ENCODE peak calls at places on chromosome 13, in six cellular contexts. One of them, this sample, is unnamed.

GRCh38 chr13:103062079-103062478 is 4.1 kb downstream of the SLC10A2 start:
- DNase-seq in uterus: no peak
- DNase-seq in transverse colon: no peak
- DNase-seq in BE2C: no peak
- DNase-seq in mesothelial cell of epicardium: no peak
- DNase-seq in heart left ventricle: no peak
- DNase-seq in this sample: no peak

GRCh38 chr13:68275758-68276157 is 1045.6 kb upstream of the PCDH9 start:
- DNase-seq in uterus: no peak
- DNase-seq in transverse colon: no peak
- DNase-seq in BE2C: no peak
- DNase-seq in mesothelial cell of epicardium: no peak
- DNase-seq in heart left ventricle: no peak
- DNase-seq in this sample: no peak

GRCh38 chr13:98571955-98572662 is 4.8 kb downstream of the STK24 start:
- DNase-seq in uterus: no peak
- DNase-seq in transverse colon: peak
- DNase-seq in BE2C: peak
- DNase-seq in mesothelial cell of epicardium: no peak
- DNase-seq in heart left ventricle: no peak
- DNase-seq in this sample: no peak

GRCh38 chr13:40547545-40548322 is 118.7 kb downstream of the FOXO1 start:
- DNase-seq in uterus: no peak
- DNase-seq in transverse colon: no peak
- DNase-seq in BE2C: no peak
- DNase-seq in mesothelial cell of epicardium: no peak
- DNase-seq in heart left ventricle: no peak
- DNase-seq in this sample: no peak

GRCh38 chr13:44373601-44374347 is at the start of gene SERP2:
- DNase-seq in uterus: peak
- DNase-seq in transverse colon: no peak
- DNase-seq in BE2C: peak
- DNase-seq in mesothelial cell of epicardium: peak
- DNase-seq in heart left ventricle: peak
- DNase-seq in this sample: no peak

GRCh38 chr13:22092791-22093545 is 422.1 kb downstream of the FGF9 start:
- DNase-seq in uterus: no peak
- DNase-seq in transverse colon: no peak
- DNase-seq in BE2C: no peak
- DNase-seq in mesothelial cell of epicardium: no peak
- DNase-seq in heart left ventricle: no peak
- DNase-seq in this sample: no peak

GRCh38 chr13:108352599-108352998 is 83.1 kb downstream of the TNFSF13B start:
- DNase-seq in uterus: no peak
- DNase-seq in transverse colon: no peak
- DNase-seq in BE2C: no peak
- DNase-seq in mesothelial cell of epicardium: no peak
- DNase-seq in heart left ventricle: no peak
- DNase-seq in this sample: no peak

GRCh38 chr13:75635621-75636338 is at the start of gene LMO7:
- DNase-seq in uterus: peak
- DNase-seq in transverse colon: peak
- DNase-seq in BE2C: peak
- DNase-seq in mesothelial cell of epicardium: peak
- DNase-seq in heart left ventricle: peak
- DNase-seq in this sample: peak

GRCh38 chr13:113399755-113400149 is 35.8 kb upstream of the GRTP1 start:
- DNase-seq in uterus: no peak
- DNase-seq in transverse colon: no peak
- DNase-seq in BE2C: no peak
- DNase-seq in mesothelial cell of epicardium: no peak
- DNase-seq in heart left ventricle: no peak
- DNase-seq in this sample: no peak

GRCh38 chr13:73984201-73984600 is 150.0 kb downstream of the KLF12 start:
- DNase-seq in uterus: no peak
- DNase-seq in transverse colon: no peak
- DNase-seq in BE2C: no peak
- DNase-seq in mesothelial cell of epicardium: no peak
- DNase-seq in heart left ventricle: peak
- DNase-seq in this sample: no peak

GRCh38 chr13:62678039-62678438 is 1262.4 kb upstream of the PCDH20 start:
- DNase-seq in uterus: no peak
- DNase-seq in transverse colon: no peak
- DNase-seq in BE2C: no peak
- DNase-seq in mesothelial cell of epicardium: no peak
- DNase-seq in heart left ventricle: no peak
- DNase-seq in this sample: no peak

GRCh38 chr13:98997738-98998641 is 20.1 kb upstream of the DOCK9 start:
- DNase-seq in uterus: no peak
- DNase-seq in transverse colon: no peak
- DNase-seq in BE2C: no peak
- DNase-seq in mesothelial cell of epicardium: no peak
- DNase-seq in heart left ventricle: no peak
- DNase-seq in this sample: no peak

GRCh38 chr13:47696677-47697076 is 304.4 kb downstream of the SUCLA2 start:
- DNase-seq in uterus: no peak
- DNase-seq in transverse colon: no peak
- DNase-seq in BE2C: peak
- DNase-seq in mesothelial cell of epicardium: no peak
- DNase-seq in heart left ventricle: no peak
- DNase-seq in this sample: no peak

GRCh38 chr13:101018720-101019119 is 344.1 kb upstream of the TMTC4 start:
- DNase-seq in uterus: no peak
- DNase-seq in transverse colon: no peak
- DNase-seq in BE2C: no peak
- DNase-seq in mesothelial cell of epicardium: no peak
- DNase-seq in heart left ventricle: no peak
- DNase-seq in this sample: no peak

GRCh38 chr13:32426191-32426980 is 1.5 kb downstream of the N4BP2L1 start:
- DNase-seq in uterus: no peak
- DNase-seq in transverse colon: peak
- DNase-seq in BE2C: no peak
- DNase-seq in mesothelial cell of epicardium: no peak
- DNase-seq in heart left ventricle: peak
- DNase-seq in this sample: no peak

GRCh38 chr13:39777527-39778061 is 122.1 kb downstream of the COG6 start:
- DNase-seq in uterus: no peak
- DNase-seq in transverse colon: no peak
- DNase-seq in BE2C: no peak
- DNase-seq in mesothelial cell of epicardium: no peak
- DNase-seq in heart left ventricle: no peak
- DNase-seq in this sample: no peak

GRCh38 chr13:45411631-45412030 is 6.5 kb downstream of the SLC25A30 start:
- DNase-seq in uterus: no peak
- DNase-seq in transverse colon: no peak
- DNase-seq in BE2C: no peak
- DNase-seq in mesothelial cell of epicardium: no peak
- DNase-seq in heart left ventricle: no peak
- DNase-seq in this sample: no peak

GRCh38 chr13:100497394-100497793 is 91.2 kb downstream of the GGACT start:
- DNase-seq in uterus: no peak
- DNase-seq in transverse colon: no peak
- DNase-seq in BE2C: no peak
- DNase-seq in mesothelial cell of epicardium: no peak
- DNase-seq in heart left ventricle: no peak
- DNase-seq in this sample: no peak

GRCh38 chr13:28531195-28531955 is 36.4 kb upstream of the FLT1 start:
- DNase-seq in uterus: peak
- DNase-seq in transverse colon: peak
- DNase-seq in BE2C: peak
- DNase-seq in mesothelial cell of epicardium: peak
- DNase-seq in heart left ventricle: peak
- DNase-seq in this sample: peak

GRCh38 chr13:112588490-112589297 is 741 bp upstream of the TUBGCP3 start:
- DNase-seq in uterus: no peak
- DNase-seq in transverse colon: no peak
- DNase-seq in BE2C: no peak
- DNase-seq in mesothelial cell of epicardium: no peak
- DNase-seq in heart left ventricle: no peak
- DNase-seq in this sample: no peak

GRCh38 chr13:110869231-110869804 is 45.6 kb downstream of the ANKRD10 start:
- DNase-seq in uterus: peak
- DNase-seq in transverse colon: no peak
- DNase-seq in BE2C: no peak
- DNase-seq in mesothelial cell of epicardium: no peak
- DNase-seq in heart left ventricle: peak
- DNase-seq in this sample: no peak

GRCh38 chr13:111122056-111122455 is 6.9 kb downstream of the ARHGEF7 start:
- DNase-seq in uterus: no peak
- DNase-seq in transverse colon: no peak
- DNase-seq in BE2C: no peak
- DNase-seq in mesothelial cell of epicardium: no peak
- DNase-seq in heart left ventricle: no peak
- DNase-seq in this sample: no peak

GRCh38 chr13:28313579-28313978 is 175.2 kb downstream of the PAN3 start:
- DNase-seq in uterus: no peak
- DNase-seq in transverse colon: no peak
- DNase-seq in BE2C: peak
- DNase-seq in mesothelial cell of epicardium: no peak
- DNase-seq in heart left ventricle: no peak
- DNase-seq in this sample: no peak

GRCh38 chr13:95641961-95642621 is 2.4 kb downstream of the DZIP1 start:
- DNase-seq in uterus: peak
- DNase-seq in transverse colon: peak
- DNase-seq in BE2C: peak
- DNase-seq in mesothelial cell of epicardium: peak
- DNase-seq in heart left ventricle: peak
- DNase-seq in this sample: no peak

GRCh38 chr13:93769607-93770006 is 543.0 kb downstream of the GPC6 start:
- DNase-seq in uterus: no peak
- DNase-seq in transverse colon: no peak
- DNase-seq in BE2C: no peak
- DNase-seq in mesothelial cell of epicardium: no peak
- DNase-seq in heart left ventricle: no peak
- DNase-seq in this sample: no peak

GRCh38 chr13:26707122-26708006 is 53.2 kb downstream of the GPR12 start:
- DNase-seq in uterus: no peak
- DNase-seq in transverse colon: no peak
- DNase-seq in BE2C: peak
- DNase-seq in mesothelial cell of epicardium: no peak
- DNase-seq in heart left ventricle: no peak
- DNase-seq in this sample: no peak
- TF ChIP-seq CTCF in uterus: peak
- TF ChIP-seq CTCF in transverse colon: peak
- TF ChIP-seq CTCF in BE2C: peak
- TF ChIP-seq CTCF in mesothelial cell of epicardium: no peak
- TF ChIP-seq CTCF in heart left ventricle: peak
- TF ChIP-seq CTCF in this sample: peak

GRCh38 chr13:29948246-29948645 is 97.8 kb upstream of the UBL3 start:
- DNase-seq in uterus: no peak
- DNase-seq in transverse colon: no peak
- DNase-seq in BE2C: no peak
- DNase-seq in mesothelial cell of epicardium: no peak
- DNase-seq in heart left ventricle: no peak
- DNase-seq in this sample: peak

GRCh38 chr13:29946093-29946492 is 95.7 kb upstream of the UBL3 start:
- DNase-seq in uterus: no peak
- DNase-seq in transverse colon: no peak
- DNase-seq in BE2C: no peak
- DNase-seq in mesothelial cell of epicardium: no peak
- DNase-seq in heart left ventricle: no peak
- DNase-seq in this sample: peak

GRCh38 chr13:29952245-29952644 is 101.8 kb upstream of the UBL3 start:
- DNase-seq in uterus: no peak
- DNase-seq in transverse colon: no peak
- DNase-seq in BE2C: no peak
- DNase-seq in mesothelial cell of epicardium: no peak
- DNase-seq in heart left ventricle: no peak
- DNase-seq in this sample: no peak

GRCh38 chr13:29947839-29948238 is 97.4 kb upstream of the UBL3 start:
- DNase-seq in uterus: no peak
- DNase-seq in transverse colon: no peak
- DNase-seq in BE2C: no peak
- DNase-seq in mesothelial cell of epicardium: no peak
- DNase-seq in heart left ventricle: no peak
- DNase-seq in this sample: peak

DNA sequence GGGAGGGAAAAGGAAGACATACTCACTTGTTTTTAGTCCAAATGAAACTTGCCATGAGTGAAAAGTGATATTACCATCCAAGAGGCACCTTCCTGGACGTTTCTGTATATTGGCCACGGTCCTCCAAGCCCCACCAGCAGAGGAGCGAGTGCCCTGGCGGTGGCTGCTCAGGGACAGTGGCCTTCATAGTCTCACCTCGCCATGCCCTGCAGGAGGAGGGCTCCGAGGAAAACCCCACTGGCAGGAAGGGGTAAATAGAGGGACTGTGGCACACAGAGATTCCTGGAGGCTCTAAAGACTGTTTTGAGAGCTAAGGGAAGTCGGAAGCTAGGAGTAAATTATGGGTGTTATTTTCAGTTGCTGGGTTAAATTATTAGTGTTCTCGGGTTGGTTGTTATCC is 98.4 kb upstream of the UBL3 start:
- DNase-seq in uterus: no peak
- DNase-seq in transverse colon: no peak
- DNase-seq in BE2C: no peak
- DNase-seq in mesothelial cell of epicardium: no peak
- DNase-seq in heart left ventricle: no peak
- DNase-seq in this sample: peak
- TF ChIP-seq CTCF in uterus: no peak
- TF ChIP-seq CTCF in transverse colon: no peak
- TF ChIP-seq CTCF in BE2C: no peak
- TF ChIP-seq CTCF in mesothelial cell of epicardium: no peak
- TF ChIP-seq CTCF in heart left ventricle: no peak
- TF ChIP-seq CTCF in this sample: no peak

GRCh38 chr13:97282705-97283104 is 60.6 kb downstream of the MBNL2 start:
- DNase-seq in uterus: no peak
- DNase-seq in transverse colon: no peak
- DNase-seq in BE2C: no peak
- DNase-seq in mesothelial cell of epicardium: no peak
- DNase-seq in heart left ventricle: no peak
- DNase-seq in this sample: no peak
- TF ChIP-seq CTCF in uterus: no peak
- TF ChIP-seq CTCF in transverse colon: no peak
- TF ChIP-seq CTCF in BE2C: no peak
- TF ChIP-seq CTCF in mesothelial cell of epicardium: no peak
- TF ChIP-seq CTCF in heart left ventricle: no peak
- TF ChIP-seq CTCF in this sample: no peak

GRCh38 chr13:37069597-37070103 is 10.2 kb upstream of the SUPT20H start:
- DNase-seq in uterus: no peak
- DNase-seq in transverse colon: no peak
- DNase-seq in BE2C: peak
- DNase-seq in mesothelial cell of epicardium: no peak
- DNase-seq in heart left ventricle: no peak
- DNase-seq in this sample: no peak

GRCh38 chr13:37070956-37071355 is 11.5 kb upstream of the SUPT20H start:
- DNase-seq in uterus: no peak
- DNase-seq in transverse colon: no peak
- DNase-seq in BE2C: no peak
- DNase-seq in mesothelial cell of epicardium: no peak
- DNase-seq in heart left ventricle: no peak
- DNase-seq in this sample: no peak

GRCh38 chr13:37067874-37068273 is 8.4 kb upstream of the SUPT20H start:
- DNase-seq in uterus: no peak
- DNase-seq in transverse colon: no peak
- DNase-seq in BE2C: no peak
- DNase-seq in mesothelial cell of epicardium: no peak
- DNase-seq in heart left ventricle: no peak
- DNase-seq in this sample: no peak

GRCh38 chr13:37070145-37070695 is 10.7 kb upstream of the SUPT20H start:
- DNase-seq in uterus: no peak
- DNase-seq in transverse colon: no peak
- DNase-seq in BE2C: peak
- DNase-seq in mesothelial cell of epicardium: no peak
- DNase-seq in heart left ventricle: no peak
- DNase-seq in this sample: no peak

GRCh38 chr13:37068962-37069361 is 9.5 kb upstream of the SUPT20H start:
- DNase-seq in uterus: no peak
- DNase-seq in transverse colon: no peak
- DNase-seq in BE2C: no peak
- DNase-seq in mesothelial cell of epicardium: no peak
- DNase-seq in heart left ventricle: no peak
- DNase-seq in this sample: no peak
- TF ChIP-seq CTCF in uterus: no peak
- TF ChIP-seq CTCF in transverse colon: no peak
- TF ChIP-seq CTCF in BE2C: peak
- TF ChIP-seq CTCF in mesothelial cell of epicardium: peak
- TF ChIP-seq CTCF in heart left ventricle: no peak
- TF ChIP-seq CTCF in this sample: peak

This sample was measured in osteocyte.